ENCODE peak calls at places on chromosomes 5 and 9, in seven cellular contexts. N, D, F, O, B, Q and R are unnamed samples.

GRCh38 chr9:89477395-89477794 is 20.5 kb downstream of the SEMA4D start:
- DNase-seq in F (no peak), Q (no peak), D (peak; percentile 21), B (no peak), N (no peak), O (no peak), R (no peak)

GRCh38 chr9:108683245-108683644 is 172.5 kb downstream of the ACTL7B start:
- DNase-seq in Q (no peak), D (no peak), N (no peak), B (no peak), F (no peak), O (no peak), R (no peak)

GRCh38 chr9:35481347-35481975 is 8.4 kb upstream of the RUSC2 start:
- DNase-seq in D (no peak), B (peak; percentile 70), F (no peak), Q (no peak), O (peak; percentile 33), N (peak; percentile 75), R (no peak)

GRCh38 chr9:129422032-129422842 is 198.7 kb downstream of the C9orf50 start:
- DNase-seq in O (no peak), Q (no peak), B (no peak), F (no peak), N (no peak), D (no peak), R (no peak)

GRCh38 chr5:96904054-96904931 is 28.0 kb downstream of the ERAP2 start:
- DNase-seq in D (no peak), Q (no peak), F (no peak), N (peak; percentile 36), O (no peak), B (no peak), R (no peak)

GRCh38 chr5:59783264-59783663 is 110.3 kb downstream of the PDE4D start:
- DNase-seq in F (no peak), O (no peak), N (no peak), B (no peak), Q (no peak), D (no peak), R (no peak)

GRCh38 chr9:136075881-136076678 is 19.0 kb downstream of the NACC2 start:
- DNase-seq in D (peak; percentile 26), Q (no peak), O (no peak), N (no peak), B (no peak), F (no peak), R (peak; percentile 64)

GRCh38 chr9:31629292-31629691 is 755.2 kb upstream of the ACO1 start:
- DNase-seq in N (no peak), B (no peak), O (no peak), F (no peak), Q (no peak), D (no peak), R (no peak)

GRCh38 chr9:33249087-33249657 is 9.2 kb downstream of the SPINK4 start:
- DNase-seq in N (no peak), O (no peak), B (no peak), D (no peak), Q (no peak), F (no peak), R (no peak)

GRCh38 chr5:58717303-58718012 is 134.6 kb downstream of the RAB3C start:
- DNase-seq in F (no peak), Q (no peak), O (no peak), B (no peak), N (no peak), D (no peak), R (no peak)

GRCh38 chr5:110785356-110785755 is 46.5 kb downstream of the SLC25A46 start:
- DNase-seq in Q (no peak), B (no peak), O (no peak), N (peak; percentile 50), D (no peak), F (no peak), R (no peak)

GRCh38 chr5:120532835-120533234 is 68.7 kb downstream of the PRR16 start:
- DNase-seq in B (no peak), D (no peak), F (no peak), N (no peak), O (no peak), Q (no peak), R (no peak)

GRCh38 chr5:170746952-170747340 is 36.6 kb upstream of the GABRP start:
- DNase-seq in B (no peak), D (no peak), N (no peak), O (no peak), F (no peak), Q (no peak), R (no peak)

GRCh38 chr5:170746081-170746951 is 37.2 kb upstream of the GABRP start:
- DNase-seq in B (no peak), Q (no peak), D (no peak), O (peak; percentile 45), N (no peak), F (no peak), R (no peak)

GRCh38 chr5:170748986-170749385 is 34.5 kb upstream of the GABRP start:
- DNase-seq in N (no peak), B (no peak), F (no peak), D (no peak), Q (no peak), O (no peak), R (no peak)

GRCh38 chr5:170747357-170747756 is 36.2 kb upstream of the GABRP start:
- DNase-seq in B (no peak), F (no peak), D (no peak), Q (no peak), O (peak; percentile 74), N (no peak), R (no peak)

GRCh38 chr5:170747851-170748250 is 35.7 kb upstream of the GABRP start:
- DNase-seq in O (peak; percentile 28), B (no peak), F (no peak), D (no peak), Q (no peak), N (peak; percentile 6), R (no peak)
- TF ChIP-seq CTCF in O (peak; percentile 45), B (no peak), F (no peak), D (peak; percentile 21), Q (peak; percentile 23), N (peak; percentile 3), R (no peak)

DNA sequence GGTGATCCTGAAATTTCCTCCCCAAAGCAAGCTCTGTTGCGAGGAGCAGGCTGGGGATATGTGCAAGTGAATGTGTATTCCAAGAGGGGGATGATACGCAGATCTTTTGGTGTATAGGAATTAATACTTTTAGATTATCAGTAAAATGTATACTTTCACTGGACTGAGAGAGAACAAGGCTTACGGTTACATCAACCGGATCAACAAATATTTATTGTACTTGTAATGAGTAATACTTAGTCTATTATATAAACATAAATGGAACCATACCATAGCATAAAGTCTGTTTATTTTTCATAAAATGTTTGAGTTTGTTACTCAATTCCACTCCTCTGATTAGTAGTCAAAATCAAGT is 659 bp upstream of the PRKAA1 start:
- DNase-seq in D (no peak), N (no peak), O (no peak), B (no peak), Q (no peak), F (no peak), R (no peak)
- H3K4me3 ChIP-seq in D (no peak overlapping the region), N (peak overlapping the region; percentile 96), O (peak overlapping the region; percentile 77), B (no peak overlapping the region), Q (peak overlapping the region; percentile 65), F (peak overlapping the region; percentile 92), R (peak overlapping the region; percentile 96)

DNA sequence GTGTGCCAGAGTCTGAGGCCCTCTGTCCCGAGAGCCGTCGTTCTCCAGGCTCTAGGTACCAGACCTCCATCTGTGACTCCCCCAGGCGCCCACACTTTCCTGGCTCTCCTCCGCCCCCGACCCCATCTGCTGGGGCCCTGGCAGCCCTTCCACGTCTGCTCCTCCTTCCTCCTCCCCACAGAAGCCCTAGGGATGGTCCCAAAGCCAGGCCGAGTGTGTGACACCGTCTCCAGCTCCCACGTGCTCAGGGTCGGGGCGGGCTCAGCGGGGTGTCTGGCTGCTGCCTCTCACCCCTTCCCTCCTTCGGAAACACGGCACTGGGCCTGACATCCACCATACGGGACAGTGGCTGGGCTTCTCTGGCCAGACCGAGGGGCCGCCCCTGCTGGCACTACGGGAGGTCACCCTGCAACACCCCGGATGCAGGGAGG is 20.5 kb upstream of the SLC6A19 start:
- DNase-seq in B (no peak), O (no peak), D (no peak), N (no peak), Q (no peak), F (no peak), R (peak; percentile 29)
- H3K4me1 ChIP-seq in B (peaks cover 17% of the 10 kb centered on the region), O (no peaks in the 10 kb centered on the region), D (peaks cover 51% of the 10 kb centered on the region), N (no peaks in the 10 kb centered on the region), Q (no peaks in the 10 kb centered on the region), F (no peaks in the 10 kb centered on the region), R (peaks cover 7% of the 10 kb centered on the region)

GRCh38 chr5:135741040-135741439 is 93.4 kb upstream of the SLC25A48 start:
- DNase-seq in D (no peak), Q (no peak), B (no peak), O (no peak), F (no peak), N (no peak), R (no peak)
- TF ChIP-seq CTCF in D (no peak), Q (no peak), B (no peak), O (no peak), F (no peak), N (no peak), R (no peak)

DNA sequence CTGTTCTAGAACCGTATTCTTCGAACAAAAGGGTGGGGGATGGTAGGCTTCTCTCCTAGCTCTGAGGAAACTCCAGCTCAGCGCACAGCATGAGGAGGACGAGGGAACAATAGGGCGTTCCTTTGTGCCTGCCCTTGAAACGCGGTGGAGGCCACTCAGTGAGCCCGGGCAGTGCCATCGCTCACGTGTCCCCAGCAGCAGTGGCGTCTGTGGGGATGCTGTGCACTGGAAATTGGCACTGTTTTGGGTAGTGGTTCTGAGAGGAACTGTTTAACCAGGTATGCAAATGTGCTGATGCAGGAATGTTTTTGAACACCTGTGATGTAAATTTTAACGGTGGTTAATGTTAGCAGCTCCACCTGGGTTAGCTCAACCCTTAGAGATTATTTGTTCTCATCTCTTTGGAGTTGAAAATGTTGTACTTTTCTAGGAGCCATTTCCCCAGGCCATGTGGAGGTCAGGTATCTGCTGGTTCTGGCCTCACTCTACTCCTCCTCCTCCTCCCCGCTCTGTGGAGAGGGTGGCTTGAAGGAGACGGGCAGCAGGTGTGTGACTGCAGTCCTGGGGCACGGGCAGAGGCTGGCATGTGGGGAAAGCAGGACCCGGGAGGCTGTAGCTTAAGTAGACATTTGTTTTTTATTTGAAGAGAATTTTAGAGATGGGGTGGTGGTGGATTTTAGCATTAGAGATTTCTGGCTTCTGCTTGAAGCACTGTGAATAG is 48.3 kb downstream of the EHMT1 start:
- DNase-seq in Q (no peak), N (no peak), O (no peak), F (no peak), B (no peak), D (no peak), R (no peak)
- H3K4me3 ChIP-seq in Q (no peak overlapping the region), N (no peak overlapping the region), O (no peak overlapping the region), F (no peak overlapping the region), B (no peak overlapping the region), D (no peak overlapping the region), R (no peak overlapping the region)

GRCh38 chr9:111915425-111915758 is 18.8 kb downstream of the UGCG start:
- DNase-seq in F (no peak), B (no peak), Q (no peak), D (no peak), N (no peak), O (no peak), R (no peak)
- H3K4me1 ChIP-seq in F (no peaks in the 10 kb centered on the region), B (peaks cover 18% of the 10 kb centered on the region), Q (peaks cover 54% of the 10 kb centered on the region), D (peaks cover 34% of the 10 kb centered on the region), N (peaks cover under 1% of the 10 kb centered on the region), O (peaks cover 23% of the 10 kb centered on the region), R (peaks cover 43% of the 10 kb centered on the region)

DNA sequence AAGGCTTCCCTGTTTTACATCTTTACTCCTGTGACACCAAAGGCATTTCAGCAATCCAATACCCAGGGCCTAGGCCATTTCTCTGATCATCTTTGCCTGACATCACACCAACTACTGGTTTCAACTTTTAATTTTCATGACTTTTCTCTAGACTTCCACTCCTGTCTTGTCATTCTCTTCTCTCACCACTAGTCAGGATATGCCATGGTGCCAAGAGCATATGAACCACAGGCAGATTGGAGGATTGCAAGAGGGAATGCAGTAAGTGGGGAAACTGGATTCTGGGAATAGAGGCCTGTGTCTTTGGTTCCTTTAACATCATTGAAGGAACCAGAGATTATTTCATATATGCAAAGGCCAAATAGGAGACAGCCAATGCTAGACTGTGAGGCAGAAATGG is 69.3 kb downstream of the ANKRD31 start:
- DNase-seq in O (no peak), D (no peak), F (no peak), Q (no peak), B (no peak), N (no peak), R (no peak)
- TF ChIP-seq CTCF in O (no peak), D (no peak), F (no peak), Q (peak; percentile 38), B (no peak), N (no peak), R (no peak)